ENCODE peak calls at places on chromosomes 11 and 22, in six cellular contexts. M is pancreas, K is tibial nerve, V is left ventricle myocardium inferior, N is psoas muscle, U is dorsolateral prefrontal cortex. Z is an unnamed sample.

GRCh38 chr11:73236205-73236765 is 18.2 kb downstream of the P2RY2 start:
- DNase-seq in M (no peak), K (no peak), V (no peak), N (peak), U (no peak), Z (no peak)

GRCh38 chr22:17695986-17696385 is 57.4 kb downstream of the BCL2L13 start:
- DNase-seq in M (no peak), K (no peak), V (no peak), N (no peak), U (no peak), Z (no peak)

GRCh38 chr11:122751298-122752070 is 86.8 kb upstream of the CRTAM start:
- DNase-seq in M (no peak), K (no peak), V (no peak), N (no peak), U (no peak), Z (no peak)

GRCh38 chr11:79610678-79611077 is 169.8 kb upstream of the TENM4 start:
- DNase-seq in M (no peak), K (no peak), V (no peak), N (no peak), U (no peak), Z (no peak)

GRCh38 chr11:85967457-85967856 is 101.4 kb downstream of the PICALM start:
- DNase-seq in M (no peak), K (no peak), V (no peak), N (no peak), U (no peak), Z (no peak)

GRCh38 chr11:38252620-38253019 is 1654.6 kb upstream of the RAG2 start:
- DNase-seq in M (no peak), K (no peak), V (no peak), N (no peak), U (no peak), Z (no peak)

GRCh38 chr11:3196161-3197043 is 22.2 kb downstream of the MRGPRG start:
- DNase-seq in M (no peak), K (no peak), V (no peak), N (peak), U (peak), Z (peak)

GRCh38 chr11:45665206-45665932 is at the start of gene CHST1:
- DNase-seq in M (no peak), K (no peak), V (peak), N (peak), U (peak), Z (no peak)

GRCh38 chr11:129574431-129574830 is 198.8 kb downstream of the BARX2 start:
- DNase-seq in M (no peak), K (no peak), V (no peak), N (no peak), U (no peak), Z (no peak)

GRCh38 chr11:19698493-19699292 is 13.9 kb upstream of the NAV2 start:
- DNase-seq in M (no peak), K (peak), V (peak), N (peak), U (no peak), Z (no peak)

GRCh38 chr11:69050592-69051380 is 2.1 kb downstream of the TPCN2 start:
- DNase-seq in M (no peak), K (no peak), V (no peak), N (no peak), U (peak), Z (no peak)

GRCh38 chr11:11520231-11521015 is 101.4 kb downstream of the GALNT18 start:
- DNase-seq in M (no peak), K (no peak), V (no peak), N (no peak), U (no peak), Z (no peak)

GRCh38 chr22:50252081-50253045 is 1.3 kb upstream of the HDAC10 start:
- DNase-seq in M (peak), K (peak), V (peak), N (peak), U (peak), Z (no peak)

GRCh38 chr22:33539902-33540751 is 380.1 kb downstream of the LARGE1 start:
- DNase-seq in M (peak), K (peak), V (peak), N (peak), U (peak), Z (no peak)

GRCh38 chr11:118226294-118226693 is 1.5 kb upstream of the JAML start:
- DNase-seq in M (no peak), K (no peak), V (no peak), N (no peak), U (no peak), Z (no peak)
- TF ChIP-seq CTCF in M (no peak), K (no peak), V (no peak), N (no peak), U (no peak), Z (no peak)

GRCh38 chr11:68020575-68020974 is 9.9 kb upstream of the NDUFS8 start:
- DNase-seq in M (peak), K (no peak), V (no peak), N (no peak), U (no peak), Z (no peak)
- TF ChIP-seq CTCF in M (no peak), K (no peak), V (peak), N (no peak), U (peak), Z (peak)

GRCh38 chr22:30949934-30950660 is 18.5 kb downstream of the MORC2 start:
- DNase-seq in M (no peak), K (no peak), V (no peak), N (no peak), U (no peak), Z (no peak)

GRCh38 chr22:30948930-30949342 is 19.6 kb downstream of the MORC2 start:
- DNase-seq in M (no peak), K (no peak), V (no peak), N (no peak), U (no peak), Z (no peak)

GRCh38 chr22:30946354-30946753 is 22.2 kb downstream of the MORC2 start:
- DNase-seq in M (no peak), K (no peak), V (no peak), N (no peak), U (no peak), Z (no peak)

GRCh38 chr22:30947163-30947820 is 21.3 kb downstream of the MORC2 start:
- DNase-seq in M (no peak), K (no peak), V (peak), N (no peak), U (peak), Z (no peak)

GRCh38 chr22:30947821-30948454 is 20.6 kb downstream of the MORC2 start:
- DNase-seq in M (no peak), K (no peak), V (no peak), N (no peak), U (no peak), Z (no peak)
- TF ChIP-seq CTCF in M (no peak), K (peak), V (peak), N (peak), U (peak), Z (peak)

GRCh38 chr22:46966495-46966845 is 204.0 kb downstream of the TBC1D22A start:
- DNase-seq in M (no peak), K (no peak), V (no peak), N (no peak), U (no peak), Z (no peak)
- TF ChIP-seq CTCF in M (no peak), K (no peak), V (no peak), N (no peak), U (no peak), Z (no peak)

GRCh38 chr22:41946360-41947180 is at the start of gene CENPM:
- DNase-seq in M (peak), K (peak), V (peak), N (peak), U (peak), Z (peak)
- TF ChIP-seq CTCF in M (no peak), K (no peak), V (peak), N (no peak), U (no peak), Z (peak)

DNA sequence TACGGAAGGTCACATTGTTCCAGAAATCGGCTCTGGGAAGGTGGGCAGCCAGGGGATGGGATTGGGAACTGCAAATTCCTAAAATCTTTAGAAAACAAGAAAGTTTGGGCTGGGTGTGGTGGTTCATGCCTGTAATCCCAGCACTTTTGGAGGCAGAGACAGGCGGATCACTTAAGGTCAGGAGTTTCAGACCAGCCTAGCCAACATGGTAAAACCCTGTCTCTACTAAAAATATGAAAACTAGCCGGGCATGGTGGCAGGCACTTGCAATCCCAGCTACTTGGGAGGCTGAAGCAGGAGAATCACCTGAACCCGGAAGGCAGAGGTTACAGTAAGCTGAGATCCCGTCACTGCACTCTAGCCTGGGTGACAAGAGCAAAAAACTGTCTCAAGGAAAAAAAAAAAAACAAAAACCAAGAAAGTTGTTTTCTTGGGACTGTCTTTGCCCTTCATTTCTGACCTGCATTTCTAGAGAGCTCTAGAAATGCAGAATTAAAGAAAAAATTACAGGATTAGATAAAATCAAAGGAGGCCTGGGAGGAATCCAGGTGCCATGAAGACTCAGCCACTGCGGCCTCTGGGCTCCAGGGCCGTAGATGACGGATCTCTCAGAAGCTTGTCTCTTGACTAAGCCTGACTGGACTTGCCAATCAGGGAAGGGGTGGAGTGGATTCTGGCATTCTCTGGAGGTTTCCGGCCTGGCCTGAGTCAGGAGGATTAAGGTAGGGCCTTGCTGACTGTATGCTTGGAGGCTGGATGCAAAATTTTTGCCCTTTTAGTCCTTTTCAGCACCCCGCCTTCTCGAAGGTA is 5.3 kb upstream of the MALAT1 start:
- DNase-seq in M (no peak), K (peak), V (peak), N (peak), U (no peak), Z (no peak)
- TF ChIP-seq CTCF in M (no peak), K (no peak), V (no peak), N (no peak), U (no peak), Z (no peak)

GRCh38 chr11:64352099-64353005 is 6.6 kb upstream of the RPS6KA4 start:
- DNase-seq in M (peak), K (no peak), V (no peak), N (peak), U (no peak), Z (no peak)
- TF ChIP-seq CTCF in M (no peak), K (no peak), V (no peak), N (no peak), U (no peak), Z (no peak)

GRCh38 chr11:134153147-134153905 is 70.4 kb downstream of the NCAPD3 start:
- DNase-seq in M (no peak), K (no peak), V (no peak), N (no peak), U (no peak), Z (peak)
- TF ChIP-seq CTCF in M (no peak), K (no peak), V (no peak), N (no peak), U (no peak), Z (no peak)

GRCh38 chr11:111528557-111528956 is 12.0 kb upstream of the LAYN start:
- DNase-seq in M (no peak), K (no peak), V (no peak), N (no peak), U (no peak), Z (no peak)
- TF ChIP-seq CTCF in M (no peak), K (no peak), V (no peak), N (no peak), U (no peak), Z (no peak)

DNA sequence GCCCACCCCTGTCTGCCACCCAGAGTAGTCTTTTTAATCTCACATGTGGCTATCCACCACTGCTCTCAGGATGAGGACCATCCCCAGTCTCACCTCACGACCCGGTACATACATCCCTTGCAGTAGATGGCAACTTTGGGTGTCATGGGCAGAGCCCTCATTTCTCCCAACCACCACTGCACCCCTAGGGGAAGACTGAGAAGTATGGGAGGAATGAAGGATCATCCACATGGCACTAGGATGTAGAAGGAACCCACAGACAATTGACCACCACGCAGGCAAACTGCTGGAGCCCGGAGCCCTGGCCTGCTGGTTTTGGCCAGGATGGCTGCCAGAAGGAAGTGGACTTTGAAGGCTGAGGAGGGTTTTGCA is 1.9 kb upstream of the SCARF2 start:
- DNase-seq in M (no peak), K (no peak), V (no peak), N (peak), U (no peak), Z (no peak)
- TF ChIP-seq CTCF in M (no peak), K (no peak), V (no peak), N (no peak), U (no peak), Z (no peak)